ENCODE peak calls at places on chromosomes 3 and 15, in six cellular contexts. E is Calu3; X is NCI-H1694; I is stimulated activated CD8-positive, alpha-beta memory T cell treated with anti-CD3 and anti-CD28 coated beads, Interleukin-15, amount 100 ng/mL, for 48 hours; T is AG08395; C is GOT3. N is an unnamed sample.

GRCh38 chr3:14386254-14386653 is 16.2 kb upstream of the SLC6A6 start:
- DNase-seq in E (no peak), T (no peak), C (no peak), I (no peak), X (no peak), N (no peak)

GRCh38 chr3:52099006-52099405 is 42.6 kb upstream of the DUSP7 start:
- DNase-seq in E (peak; percentile 32), T (no peak), C (no peak), X (no peak), I (no peak), N (peak; percentile 71)

GRCh38 chr3:178120367-178120766 is 415.9 kb upstream of the KCNMB2 start:
- DNase-seq in C (no peak), E (no peak), X (no peak), I (no peak), T (no peak), N (no peak)

GRCh38 chr3:130759692-130760338 is 13.2 kb upstream of the PIK3R4 start:
- DNase-seq in T (peak; percentile 68), C (no peak), E (peak; percentile 85), I (no peak), X (peak; percentile 53), N (no peak)

GRCh38 chr15:44308874-44309273 is 20.4 kb downstream of the GOLM2 start:
- DNase-seq in C (no peak), T (no peak), X (no peak), E (no peak), I (no peak), N (no peak)

GRCh38 chr3:146071636-146072035 is 89.3 kb downstream of the PLOD2 start:
- DNase-seq in E (no peak), T (no peak), C (no peak), X (no peak), I (no peak), N (no peak)

GRCh38 chr3:11495948-11496557 is 147.7 kb downstream of the VGLL4 start:
- DNase-seq in E (no peak), T (no peak), X (no peak), C (no peak), I (no peak), N (no peak)

GRCh38 chr3:129756871-129757270 is 136.6 kb downstream of the TMCC1 start:
- DNase-seq in X (no peak), I (no peak), C (no peak), E (no peak), T (peak; percentile 60), N (no peak)

GRCh38 chr15:33145447-33145846 is 49.1 kb downstream of the FMN1 start:
- DNase-seq in I (no peak), X (no peak), E (no peak), C (no peak), T (no peak), N (no peak)

GRCh38 chr3:135514064-135514455 is 451.5 kb upstream of the PPP2R3A start:
- DNase-seq in I (no peak), T (no peak), C (no peak), X (no peak), E (no peak), N (no peak)

GRCh38 chr3:97658670-97659285 is 105.8 kb upstream of the ARL6 start:
- DNase-seq in I (no peak), C (no peak), E (peak; percentile 8), T (no peak), X (peak; percentile 30), N (no peak)

GRCh38 chr3:63726656-63727055 is 74.2 kb downstream of the SNTN start:
- DNase-seq in E (no peak), I (no peak), X (no peak), T (no peak), C (no peak), N (no peak)

GRCh38 chr3:112807685-112808084 is 39.0 kb downstream of the CD200R1L start:
- DNase-seq in I (no peak), X (no peak), T (no peak), E (no peak), C (no peak), N (no peak)

GRCh38 chr3:32172420-32172819 is 66.0 kb downstream of the GPD1L start:
- DNase-seq in I (no peak), T (no peak), X (no peak), E (no peak), C (no peak), N (no peak)

GRCh38 chr15:61084944-61085367 is 144.1 kb downstream of the RORA start:
- DNase-seq in T (peak; percentile 20), X (no peak), E (no peak), I (no peak), C (no peak), N (no peak)

GRCh38 chr3:28606283-28606682 is 257.7 kb upstream of the AZI2 start:
- DNase-seq in I (no peak), X (no peak), E (no peak), C (no peak), T (no peak), N (no peak)

GRCh38 chr3:65979731-65980130 is 59.0 kb downstream of the MAGI1 start:
- DNase-seq in E (no peak), T (peak; percentile 82), X (no peak), I (no peak), C (no peak), N (no peak)

GRCh38 chr3:179688847-179689246 is 36.0 kb downstream of the USP13 start:
- DNase-seq in X (no peak), T (peak; percentile 33), C (no peak), E (no peak), I (no peak), N (no peak)

GRCh38 chr15:53072077-53072476 is 281.9 kb upstream of the ONECUT1 start:
- DNase-seq in X (no peak), T (no peak), E (peak; percentile 96), I (no peak), C (no peak), N (peak; percentile 49)

GRCh38 chr15:73617310-73617709 is 15.9 kb downstream of the NPTN start:
- DNase-seq in E (no peak), C (no peak), X (no peak), T (no peak), I (no peak), N (no peak)

N was measured in left lung.